ENCODE peak calls at places on chromosomes 13 and 19, in ten cellular contexts. Z, B, X, V, T, F, P, M, L and Y are unnamed samples.

GRCh38 chr19:32203161-32203560 is 142.2 kb upstream of the ZNF507 start:
- DNase-seq in Z (no peak), B (no peak), X (no peak), V (no peak), T (peak; percentile 2), F (no peak), P (no peak), M (no peak), L (no peak), Y (no peak)

GRCh38 chr13:75165543-75166230 is 316.3 kb downstream of the TBC1D4 start:
- DNase-seq in Z (no peak), B (no peak), X (no peak), V (no peak), T (no peak), F (no peak), P (no peak), M (no peak), L (no peak), Y (no peak)

GRCh38 chr13:19737844-19738557 is 44.7 kb downstream of the PSPC1 start:
- DNase-seq in Z (no peak), B (no peak), X (no peak), V (no peak), T (no peak), F (no peak), P (no peak), M (no peak), L (no peak), Y (no peak)

GRCh38 chr19:10402441-10403038 is 802 bp downstream of the CDC37 start:
- DNase-seq in Z (peak; percentile 47), B (peak; percentile 61), X (no peak), V (no peak), T (no peak), F (no peak), P (no peak), M (peak; percentile 77), L (no peak), Y (no peak)

GRCh38 chr19:19105365-19106060 is 32.8 kb downstream of the TMEM161A start:
- DNase-seq in Z (peak; percentile 92), B (peak; percentile 74), X (no peak), V (no peak), T (peak; percentile 89), F (peak; percentile 59), P (no peak), M (peak; percentile 76), L (no peak), Y (no peak)

GRCh38 chr19:55189424-55189823 is 9.3 kb upstream of the SYT5 start:
- DNase-seq in Z (no peak), B (no peak), X (no peak), V (no peak), T (no peak), F (no peak), P (no peak), M (peak; percentile 97), L (no peak), Y (no peak)

GRCh38 chr13:43804461-43805070 is 17.8 kb upstream of the ENOX1 start:
- DNase-seq in Z (peak; percentile 77), B (peak; percentile 24), X (peak; percentile 22), V (no peak), T (no peak), F (no peak), P (no peak), M (peak; percentile 75), L (no peak), Y (peak; percentile 88)

GRCh38 chr19:43778651-43779050 is 2.1 kb downstream of the KCNN4 start:
- DNase-seq in Z (no peak), B (peak; percentile 54), X (no peak), V (no peak), T (no peak), F (no peak), P (no peak), M (no peak), L (no peak), Y (no peak)

GRCh38 chr13:30567072-30567471 is 50.6 kb upstream of the USPL1 start:
- DNase-seq in Z (no peak), B (no peak), X (no peak), V (no peak), T (no peak), F (no peak), P (no peak), M (no peak), L (no peak), Y (no peak)

GRCh38 chr13:36090592-36090991 is 40.6 kb downstream of the DCLK1 start:
- DNase-seq in Z (no peak), B (no peak), X (no peak), V (no peak), T (peak; percentile 8), F (peak; percentile 50), P (no peak), M (peak; percentile 6), L (no peak), Y (no peak)

GRCh38 chr13:53020764-53021332 is 7.8 kb upstream of the OLFM4 start:
- DNase-seq in Z (no peak), B (no peak), X (no peak), V (no peak), T (no peak), F (no peak), P (no peak), M (no peak), L (no peak), Y (no peak)

GRCh38 chr19:20103091-20103501 is 25.3 kb downstream of the ZNF90 start:
- DNase-seq in Z (no peak), B (no peak), X (no peak), V (no peak), T (no peak), F (no peak), P (no peak), M (peak; percentile 19), L (no peak), Y (no peak)

GRCh38 chr13:27704681-27705080 is 83.0 kb downstream of the POLR1D start:
- DNase-seq in Z (no peak), B (no peak), X (no peak), V (no peak), T (no peak), F (no peak), P (no peak), M (no peak), L (no peak), Y (no peak)

GRCh38 chr19:24049537-24049936 is 37.5 kb upstream of the ZNF254 start:
- DNase-seq in Z (no peak), B (no peak), X (no peak), V (no peak), T (no peak), F (no peak), P (no peak), M (no peak), L (no peak), Y (no peak)

GRCh38 chr13:49502954-49503353 is 7.2 kb downstream of the PHF11 start:
- DNase-seq in Z (no peak), B (no peak), X (no peak), V (no peak), T (no peak), F (no peak), P (no peak), M (peak; percentile 43), L (no peak), Y (no peak)

GRCh38 chr19:38003427-38004099 is 96.6 kb downstream of the SIPA1L3 start:
- DNase-seq in Z (peak; percentile 78), B (peak; percentile 60), X (no peak), V (peak; percentile 11), T (peak; percentile 18), F (peak; percentile 81), P (peak; percentile 6), M (peak; percentile 97), L (no peak), Y (peak; percentile 67)

GRCh38 chr13:113904411-113904810 is 40.5 kb upstream of the GAS6 start:
- DNase-seq in Z (peak; percentile 72), B (peak; percentile 44), X (no peak), V (no peak), T (peak; percentile 20), F (no peak), P (peak; percentile 17), M (peak; percentile 60), L (no peak), Y (peak; percentile 58)

GRCh38 chr13:105047676-105048295 is 1487.7 kb downstream of the EFNB2 start:
- DNase-seq in Z (no peak), B (no peak), X (no peak), V (no peak), T (no peak), F (no peak), P (no peak), M (no peak), L (no peak), Y (peak; percentile 22)

GRCh38 chr13:48580185-48580803 is 47.4 kb upstream of the RCBTB2 start:
- DNase-seq in Z (peak; percentile 79), B (peak; percentile 90), X (peak; percentile 81), V (no peak), T (peak; percentile 49), F (peak; percentile 71), P (peak; percentile 74), M (peak; percentile 62), L (peak; percentile 38), Y (peak; percentile 72)

GRCh38 chr13:44104969-44105368 is 225.3 kb downstream of the LACC1 start:
- DNase-seq in Z (peak; percentile 42), B (peak; percentile 30), X (no peak), V (no peak), T (no peak), F (no peak), P (no peak), M (no peak), L (no peak), Y (no peak)

GRCh38 chr13:102680842-102681725 is 13.8 kb downstream of the METTL21C start:
- DNase-seq in Z (no peak), B (no peak), X (peak; percentile 10), V (no peak), T (no peak), F (no peak), P (peak; percentile 10), M (peak; percentile 24), L (no peak), Y (peak; percentile 11)

GRCh38 chr13:111967572-111968201 is 99.3 kb upstream of the SOX1 start:
- DNase-seq in Z (no peak), B (no peak), X (no peak), V (no peak), T (no peak), F (no peak), P (no peak), M (no peak), L (no peak), Y (peak; percentile 87)

GRCh38 chr19:37997911-37998344 is 90.9 kb downstream of the SIPA1L3 start:
- DNase-seq in Z (peak; percentile 58), B (no peak), X (no peak), V (no peak), T (no peak), F (peak; percentile 52), P (no peak), M (peak; percentile 93), L (no peak), Y (no peak)

GRCh38 chr19:10193666-10194499 is 870 bp downstream of the DNMT1 start:
- DNase-seq in Z (peak; percentile 23), B (peak; percentile 22), X (no peak), V (peak; percentile 24), T (peak; percentile 40), F (no peak), P (peak; percentile 6), M (peak; percentile 74), L (peak; percentile 20), Y (peak; percentile 7)

GRCh38 chr19:23554548-23554947 is 132.5 kb downstream of the ZNF675 start:
- DNase-seq in Z (no peak), B (no peak), X (no peak), V (no peak), T (no peak), F (no peak), P (no peak), M (peak; percentile 94), L (no peak), Y (no peak)

GRCh38 chr13:87677334-87678234 is 6.4 kb downstream of the SLITRK5 start:
- DNase-seq in Z (peak; percentile 31), B (no peak), X (peak; percentile 25), V (no peak), T (peak; percentile 49), F (peak; percentile 41), P (peak; percentile 28), M (no peak), L (no peak), Y (no peak)

GRCh38 chr13:34412817-34413365 is 529.2 kb upstream of the NBEA start:
- DNase-seq in Z (no peak), B (no peak), X (no peak), V (no peak), T (no peak), F (no peak), P (no peak), M (peak; percentile 34), L (no peak), Y (no peak)

GRCh38 chr13:112893570-112894422 is 75.2 kb upstream of the MCF2L start:
- DNase-seq in Z (peak; percentile 89), B (peak; percentile 61), X (no peak), V (no peak), T (peak; percentile 71), F (peak; percentile 49), P (peak; percentile 17), M (no peak), L (no peak), Y (peak; percentile 10)